ENCODE peak calls at places on chromosome 13, in four cellular contexts. G is fibroblast of lung; I is CD8-positive, alpha-beta T cell; L is tibial artery. P is an unnamed sample.

GRCh38 chr13:111210082-111210481 is 95.0 kb downstream of the ARHGEF7 start:
- DNase-seq in L (no peak), G (no peak), I (no peak), P (no peak)

GRCh38 chr13:113831061-113831460 is 32.8 kb downstream of the GAS6 start:
- DNase-seq in L (no peak), G (no peak), I (no peak), P (no peak)

GRCh38 chr13:20090349-20090748 is 70.5 kb downstream of the GJA3 start:
- DNase-seq in L (no peak), G (peak), I (no peak), P (no peak)

GRCh38 chr13:52849727-52850395 is 1.4 kb upstream of the PCDH8 start:
- DNase-seq in L (no peak), I (no peak), G (no peak), P (no peak)

GRCh38 chr13:112616586-112617381 is 28.8 kb upstream of the TUBGCP3 start:
- DNase-seq in G (peak), L (no peak), I (no peak), P (peak)

GRCh38 chr13:44810067-44810840 is 179.0 kb downstream of the NUFIP1 start:
- DNase-seq in G (no peak), L (no peak), I (no peak), P (no peak)

GRCh38 chr13:31504918-31505317 is 234.4 kb upstream of the RXFP2 start:
- DNase-seq in I (no peak), G (no peak), L (no peak), P (no peak)

GRCh38 chr13:34044660-34045080 is 226.7 kb downstream of the RFC3 start:
- DNase-seq in L (no peak), G (peak), I (no peak), P (peak)

GRCh38 chr13:29081036-29081435 is 260.9 kb downstream of the MTUS2 start:
- DNase-seq in I (no peak), L (no peak), G (no peak), P (no peak)

GRCh38 chr13:95296326-95296939 is 4.8 kb downstream of the ABCC4 start:
- DNase-seq in G (no peak), I (no peak), L (no peak), P (no peak)

GRCh38 chr13:94431987-94432386 is 47.5 kb downstream of the DCT start:
- DNase-seq in G (no peak), L (no peak), I (no peak), P (no peak)

GRCh38 chr13:36211567-36211966 is 2.8 kb downstream of the SOHLH2 start:
- DNase-seq in L (no peak), I (no peak), G (no peak), P (no peak)

GRCh38 chr13:109670776-109671175 is 115.6 kb downstream of the IRS2 start:
- DNase-seq in L (no peak), G (no peak), I (no peak), P (no peak)

GRCh38 chr13:44752184-44752583 is 176.1 kb upstream of the TSC22D1 start:
- DNase-seq in L (no peak), G (no peak), I (no peak), P (no peak)

GRCh38 chr13:103948477-103948876 is 882.3 kb upstream of the SLC10A2 start:
- DNase-seq in G (no peak), I (no peak), L (no peak), P (no peak)

GRCh38 chr13:58843567-58843966 is 1212.0 kb downstream of the PCDH17 start:
- DNase-seq in I (no peak), L (no peak), G (no peak), P (no peak)

GRCh38 chr13:106570354-106570822 is 2.5 kb upstream of the ARGLU1 start:
- DNase-seq in I (peak), L (peak), G (peak), P (peak)

GRCh38 chr13:45292176-45292575 is 48.8 kb downstream of the TPT1 start:
- DNase-seq in G (no peak), I (no peak), L (no peak), P (no peak)

GRCh38 chr13:112250788-112251445 is 125.2 kb upstream of the SPACA7 start:
- DNase-seq in G (no peak), I (peak), L (peak), P (no peak)

GRCh38 chr13:21826214-21827015 is 155.5 kb downstream of the FGF9 start:
- DNase-seq in G (no peak), I (no peak), L (no peak), P (no peak)

GRCh38 chr13:106344318-106344717 is 191.1 kb downstream of the EFNB2 start:
- DNase-seq in G (no peak), I (no peak), L (no peak), P (no peak)

GRCh38 chr13:95301135-95301946 is at the start of gene ABCC4:
- DNase-seq in I (peak), G (peak), L (peak), P (peak)

GRCh38 chr13:95100525-95101121 is 200.6 kb downstream of the ABCC4 start:
- DNase-seq in L (no peak), I (no peak), G (peak), P (peak)

GRCh38 chr13:79423340-79423739 is 17.3 kb upstream of the RBM26 start:
- DNase-seq in I (no peak), L (no peak), G (no peak), P (no peak)

GRCh38 chr13:66665991-66666390 is 564.1 kb downstream of the PCDH9 start:
- DNase-seq in G (peak), I (no peak), L (no peak), P (peak)

GRCh38 chr13:109394311-109394988 is 391.9 kb downstream of the IRS2 start:
- DNase-seq in G (peak), L (no peak), I (no peak), P (no peak)

GRCh38 chr13:35953537-35954206 is 177.5 kb downstream of the DCLK1 start:
- DNase-seq in I (no peak), G (peak), L (peak), P (peak)

GRCh38 chr13:55572862-55573261 is 1567.9 kb upstream of the PRR20A start:
- DNase-seq in G (no peak), I (no peak), L (no peak), P (no peak)

GRCh38 chr13:48804836-48805601 is 151.3 kb downstream of the CYSLTR2 start:
- DNase-seq in G (peak), L (no peak), I (no peak), P (no peak)

GRCh38 chr13:98878421-98879126 is 99.3 kb downstream of the DOCK9 start:
- DNase-seq in I (no peak), G (no peak), L (no peak), P (no peak)

GRCh38 chr13:41916173-41916954 is 44.5 kb downstream of the VWA8 start:
- DNase-seq in L (no peak), I (no peak), G (peak), P (peak)

GRCh38 chr13:113955691-113956090 is 18.2 kb downstream of the C13orf46 start:
- DNase-seq in I (no peak), L (no peak), G (no peak), P (no peak)

GRCh38 chr13:44749906-44750305 is 173.8 kb upstream of the TSC22D1 start:
- DNase-seq in I (no peak), L (no peak), G (no peak), P (no peak)

GRCh38 chr13:110942248-110942981 is 27.5 kb upstream of the ANKRD10 start:
- DNase-seq in G (no peak), L (no peak), I (no peak), P (no peak)

DNA sequence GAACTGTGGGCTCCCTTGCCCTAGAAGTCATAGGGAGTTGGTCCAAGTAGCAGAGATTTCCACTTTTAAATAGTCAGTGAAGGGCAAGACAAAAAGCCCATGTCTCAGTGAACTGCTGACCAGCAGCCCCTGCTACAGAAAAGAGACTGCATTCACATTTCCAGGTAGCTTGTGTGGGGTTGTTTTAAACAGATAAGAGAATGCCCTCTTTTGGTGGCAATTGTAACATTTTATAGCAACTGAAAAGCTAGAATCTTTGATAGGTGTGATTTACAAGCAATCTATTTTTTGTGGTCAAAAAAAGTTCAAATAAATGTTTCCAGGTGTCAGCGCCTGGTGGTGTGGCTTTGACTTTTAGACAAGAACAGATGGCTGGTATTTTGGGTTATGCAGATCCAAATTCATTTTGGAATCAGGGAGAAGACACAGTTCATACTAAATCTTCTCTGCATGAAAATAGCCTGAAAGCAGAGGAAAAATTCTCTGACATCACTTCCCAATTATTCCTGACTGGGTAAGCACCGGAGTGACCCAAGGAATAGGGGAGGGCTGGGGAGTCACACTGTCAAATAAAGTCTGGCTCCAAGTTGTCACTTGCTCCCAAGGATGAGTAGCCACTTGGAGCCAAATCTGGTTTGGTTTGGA is 26.2 kb upstream of the GPR12 start:
- DNase-seq in G (no peak), I (no peak), L (no peak), P (no peak)
- TF ChIP-seq CTCF in G (no peak), I (no peak), L (no peak), P (no peak)

GRCh38 chr13:40682449-40683240 is 16.2 kb upstream of the FOXO1 start:
- DNase-seq in I (no peak), L (no peak), G (peak), P (peak)
- TF ChIP-seq CTCF in I (peak), L (peak), G (no peak), P (peak)

DNA sequence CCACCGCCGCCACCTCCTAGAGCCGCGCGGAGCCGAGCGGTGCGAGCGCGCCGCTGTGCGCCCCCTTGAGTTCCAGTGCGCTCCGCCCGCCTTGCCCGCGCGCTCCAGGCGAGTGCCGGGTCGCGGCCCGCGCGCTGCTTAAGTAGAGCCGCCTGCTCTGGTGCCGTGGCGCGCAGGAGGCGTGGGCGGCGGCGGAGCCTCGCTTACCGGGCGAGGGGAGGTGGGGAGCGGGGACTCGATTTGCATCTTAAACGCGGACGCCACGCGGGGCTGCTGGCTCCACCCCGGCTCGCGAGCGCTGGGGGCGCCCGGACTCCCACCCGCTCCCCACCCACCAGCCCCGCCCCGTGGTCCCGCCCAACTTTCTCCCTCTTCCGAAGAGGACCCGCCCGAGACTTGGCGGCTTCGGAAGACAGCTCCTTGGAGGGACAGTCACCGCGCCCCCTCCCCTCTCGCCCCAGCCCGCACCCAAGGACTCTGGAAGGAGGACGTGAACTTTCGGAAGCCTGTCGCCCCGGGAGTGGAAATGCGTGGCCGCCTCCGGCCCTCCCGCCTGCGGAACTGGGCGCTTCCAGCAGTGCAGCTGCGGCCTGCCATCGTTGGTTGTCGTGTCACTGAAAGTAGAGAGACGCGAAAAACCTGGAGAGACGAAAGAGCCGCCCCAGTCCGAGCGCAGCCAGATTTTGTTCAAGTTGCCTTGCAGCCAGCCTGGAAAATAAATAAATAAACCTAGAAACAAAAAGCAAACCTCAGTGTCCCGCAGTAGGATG is at the start of gene KCTD12:
- DNase-seq in G (peak), I (peak), L (peak), P (peak)
- TF ChIP-seq CTCF in G (peak), I (no peak), L (no peak), P (peak)

DNA sequence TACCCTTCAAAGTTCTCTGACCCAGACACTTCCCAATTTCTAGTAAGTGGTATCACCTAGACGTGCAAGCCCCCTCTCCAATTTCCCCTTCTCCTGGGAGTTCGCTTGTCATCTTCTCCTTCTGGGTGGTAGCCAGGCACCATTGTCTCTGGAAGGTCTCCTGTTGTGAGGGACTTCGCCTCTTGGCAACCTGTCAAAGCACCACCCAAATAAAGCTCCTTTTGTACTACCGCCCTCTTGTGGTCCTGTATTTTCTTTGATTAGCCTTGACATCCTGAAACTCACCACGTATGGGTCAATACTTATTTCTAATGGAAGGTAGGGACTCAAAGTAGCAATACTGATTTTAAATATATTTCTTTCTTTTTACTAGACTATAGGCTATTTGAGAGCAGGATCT is 8.2 kb downstream of the GPC5 start:
- DNase-seq in I (no peak), G (peak), L (no peak), P (peak)
- TF ChIP-seq CTCF in I (no peak), G (peak), L (no peak), P (peak)

DNA sequence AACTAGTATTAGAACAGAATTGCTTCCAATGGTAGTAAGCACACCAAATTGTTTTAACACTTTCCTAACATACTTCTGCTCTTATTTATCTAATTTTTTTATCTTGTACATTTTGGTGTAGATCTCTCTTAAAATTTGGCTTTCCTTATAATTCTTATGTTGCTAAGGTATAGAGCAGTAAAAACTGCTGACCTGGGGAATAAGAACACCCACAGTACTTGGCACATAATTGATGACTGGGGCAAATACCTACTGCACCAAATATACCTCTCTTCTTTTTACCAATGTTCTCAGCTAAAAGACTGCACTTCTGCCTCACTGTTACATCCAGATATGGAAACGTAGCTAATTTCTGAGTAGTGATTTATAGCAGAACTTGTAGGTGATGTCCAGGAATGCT is 642.2 kb downstream of the LIG4 start:
- DNase-seq in G (no peak), I (no peak), L (no peak), P (no peak)
- TF ChIP-seq CTCF in G (no peak), I (no peak), L (no peak), P (no peak)

DNA sequence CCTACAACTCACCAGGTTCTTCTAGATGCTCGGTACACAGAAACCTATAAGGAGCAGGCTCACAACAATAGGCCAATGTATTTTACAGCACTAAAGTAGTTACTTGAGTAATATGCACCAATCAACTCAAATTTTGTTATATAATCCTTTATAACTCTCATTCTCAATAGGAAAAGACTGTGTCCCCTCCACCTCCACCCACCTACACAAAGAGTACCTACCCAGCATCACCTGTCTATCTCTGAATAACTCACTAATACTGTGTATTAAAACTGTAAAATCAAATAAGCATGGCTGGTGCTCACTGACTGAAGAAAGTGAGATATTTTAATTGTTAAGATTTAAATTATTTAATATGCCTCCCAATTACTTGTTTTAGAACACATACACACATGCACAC is 146.3 kb downstream of the ENOX1 start:
- DNase-seq in L (no peak), I (no peak), G (no peak), P (no peak)
- TF ChIP-seq CTCF in L (no peak), I (no peak), G (no peak), P (no peak)

DNA sequence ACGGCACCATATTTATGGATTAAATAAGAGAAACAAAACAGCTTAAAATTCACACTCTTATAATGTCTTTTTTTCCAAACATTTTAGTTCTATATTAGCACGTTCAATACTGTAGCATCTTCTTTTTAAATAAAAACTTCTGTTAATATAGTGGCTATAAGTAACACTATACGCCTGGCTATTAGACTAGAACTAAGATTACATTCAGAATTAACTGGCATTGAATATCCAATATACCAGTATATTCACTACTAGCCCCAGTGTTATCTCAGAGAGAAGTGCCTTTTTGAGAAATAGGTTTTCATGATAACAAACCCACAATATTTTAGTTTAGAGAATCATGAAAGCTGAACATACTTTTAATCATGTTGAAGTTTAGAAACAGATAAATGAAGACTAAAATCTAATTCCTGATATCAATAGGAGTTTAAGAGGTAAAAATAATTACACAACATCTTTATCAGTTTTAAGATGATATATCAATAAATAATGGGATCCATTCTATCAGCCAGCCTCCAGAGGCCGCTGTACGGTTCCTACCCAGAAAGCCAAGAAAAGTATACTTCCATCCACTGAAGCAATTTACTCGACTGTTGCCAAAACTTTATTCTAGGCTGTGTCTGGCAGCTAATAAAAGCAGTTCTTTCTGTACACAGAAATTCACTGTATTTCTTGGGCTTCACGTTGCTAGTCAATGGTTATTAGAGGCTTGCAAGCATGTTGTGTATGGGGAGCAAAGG is 1113.4 kb upstream of the MIR17HG start:
- DNase-seq in G (no peak), L (no peak), I (no peak), P (no peak)
- TF ChIP-seq CTCF in G (no peak), L (no peak), I (no peak), P (peak)

GRCh38 chr13:99973163-99973785 is 1.7 kb upstream of the ZIC5 start:
- DNase-seq in G (no peak), I (no peak), L (no peak), P (no peak)
- TF ChIP-seq CTCF in G (no peak), I (no peak), L (no peak), P (no peak)